ENCODE peak calls at places on chromosome 12, in seven cellular contexts. V, C, O, X, Z, D and L are unnamed samples.

GRCh38 chr12:50745861-50746260 is 18.0 kb upstream of the ATF1 start:
- DNase-seq in V (no peak), C (no peak), O (no peak), X (no peak), Z (no peak), D (no peak), L (no peak)

GRCh38 chr12:116040412-116040811 is 237.1 kb downstream of the MED13L start:
- DNase-seq in V (no peak), C (no peak), O (no peak), X (no peak), Z (no peak), D (no peak), L (no peak)

GRCh38 chr12:47554046-47554653 is 151.7 kb downstream of the RPAP3 start:
- DNase-seq in V (no peak), C (no peak), O (no peak), X (no peak), Z (no peak), D (no peak), L (no peak)

GRCh38 chr12:121214855-121215745 is 5.2 kb downstream of the P2RX4 start:
- DNase-seq in V (peak), C (no peak), O (peak), X (no peak), Z (peak), D (peak), L (peak)

GRCh38 chr12:65741662-65742480 is 82.4 kb upstream of the HMGA2 start:
- DNase-seq in V (peak), C (peak), O (peak), X (no peak), Z (no peak), D (peak), L (no peak)

GRCh38 chr12:25817166-25817565 is 141.3 kb upstream of the RASSF8 start:
- DNase-seq in V (peak), C (no peak), O (peak), X (no peak), Z (no peak), D (no peak), L (no peak)

GRCh38 chr12:65595016-65595560 is 229.2 kb upstream of the HMGA2 start:
- DNase-seq in V (no peak), C (no peak), O (no peak), X (no peak), Z (no peak), D (no peak), L (no peak)

GRCh38 chr12:56188116-56188785 is 1.0 kb downstream of the SMARCC2 start:
- DNase-seq in V (peak), C (no peak), O (no peak), X (no peak), Z (no peak), D (no peak), L (no peak)

GRCh38 chr12:117148642-117149041 is 41.6 kb downstream of the FBXO21 start:
- DNase-seq in V (no peak), C (no peak), O (no peak), X (no peak), Z (no peak), D (no peak), L (no peak)

GRCh38 chr12:51832708-51833107 is 15.8 kb downstream of the FIGNL2 start:
- DNase-seq in V (no peak), C (no peak), O (no peak), X (no peak), Z (no peak), D (no peak), L (no peak)

GRCh38 chr12:122097641-122098364 is 19.2 kb downstream of the MLXIP start:
- DNase-seq in V (peak), C (peak), O (peak), X (peak), Z (no peak), D (peak), L (no peak)

GRCh38 chr12:124916370-124917134 is 2.1 kb upstream of the UBC start:
- DNase-seq in V (peak), C (no peak), O (peak), X (peak), Z (peak), D (no peak), L (peak)
- H3K4me3 ChIP-seq in V (peak), C (no peak), O (peak), X (peak), Z (peak), D (peak), L (peak)

DNA sequence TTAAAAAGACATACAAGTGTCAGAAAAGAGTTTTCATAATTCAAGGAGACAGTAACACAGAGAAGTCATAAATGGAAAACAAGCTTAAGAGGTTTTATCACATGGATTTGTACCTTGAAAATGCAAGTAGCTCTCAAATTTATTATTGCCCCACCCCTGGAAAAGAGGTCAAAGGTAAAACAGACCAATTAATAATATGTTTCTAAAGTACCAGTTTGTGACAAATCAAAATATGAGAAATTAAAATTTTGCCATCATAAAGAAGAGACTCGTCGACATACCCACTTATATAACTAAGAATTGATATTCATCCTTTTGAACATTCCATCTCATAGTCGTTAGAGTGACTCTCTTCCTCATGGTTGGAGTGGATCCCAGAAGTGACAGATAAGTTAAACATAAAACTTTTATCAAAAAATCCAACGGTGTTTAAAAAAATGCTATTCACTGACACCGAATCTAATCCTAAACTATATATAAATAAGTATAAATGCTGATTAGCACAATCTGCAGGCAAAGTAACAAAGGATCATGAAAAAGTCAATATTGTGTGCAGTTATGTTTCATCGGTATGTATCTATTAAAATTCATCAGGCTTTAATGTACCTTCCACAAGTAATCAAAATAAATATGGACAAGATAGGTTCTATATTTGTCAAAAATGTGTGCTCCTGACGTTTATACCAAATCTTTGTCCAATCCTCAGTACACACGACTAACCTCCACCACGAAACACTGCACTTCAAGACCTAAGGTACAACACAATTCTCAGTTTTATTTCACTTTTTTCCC is 2.3 kb downstream of the CORO1C start:
- DNase-seq in V (no peak), C (no peak), O (no peak), X (no peak), Z (no peak), D (no peak), L (no peak)
- H3K4me3 ChIP-seq in V (peak), C (peak), O (peak), X (peak), Z (peak), D (peak), L (peak)

GRCh38 chr12:113347892-113348291 is 10.5 kb upstream of the PLBD2 start:
- DNase-seq in V (no peak), C (no peak), O (no peak), X (no peak), Z (no peak), D (no peak), L (no peak)

GRCh38 chr12:113348849-113349536 is 9.4 kb upstream of the PLBD2 start:
- DNase-seq in V (no peak), C (no peak), O (no peak), X (no peak), Z (no peak), D (no peak), L (no peak)

GRCh38 chr12:113347107-113347506 is 11.3 kb upstream of the PLBD2 start:
- DNase-seq in V (no peak), C (no peak), O (no peak), X (no peak), Z (no peak), D (no peak), L (no peak)

GRCh38 chr12:113346387-113346786 is 11.5 kb upstream of the SLC8B1 start:
- DNase-seq in V (no peak), C (no peak), O (no peak), X (no peak), Z (no peak), D (no peak), L (no peak)

DNA sequence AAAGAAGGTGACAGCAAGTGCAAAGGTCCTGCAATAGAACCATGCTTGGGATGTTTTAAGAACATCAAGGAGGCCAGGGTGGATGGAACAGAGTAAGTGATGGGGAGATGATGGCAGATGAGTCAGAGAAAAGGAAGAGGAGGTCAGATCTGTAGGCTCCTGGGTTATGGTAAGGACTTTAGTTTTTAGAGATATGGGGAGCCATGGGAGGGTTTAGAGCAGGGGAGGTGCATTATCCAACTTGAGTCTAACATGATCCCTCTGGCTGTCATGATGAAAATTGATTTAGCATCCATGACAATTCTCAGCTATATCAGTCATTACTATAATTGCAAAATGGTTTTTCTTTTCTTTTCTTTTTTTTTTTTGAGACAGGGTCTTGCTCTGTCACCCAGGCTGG is 7.3 kb upstream of the PLBD2 start:
- DNase-seq in V (no peak), C (no peak), O (no peak), X (no peak), Z (no peak), D (no peak), L (no peak)
- H3K4me3 ChIP-seq in V (no peak), C (no peak), O (no peak), X (no peak), Z (no peak), D (no peak), L (no peak)

GRCh38 chr12:105233045-105233905 is 2.7 kb downstream of the APPL2 start:
- DNase-seq in V (peak), C (no peak), O (no peak), X (no peak), Z (no peak), D (no peak), L (no peak)

GRCh38 chr12:105235747-105236476 is at the start of gene APPL2:
- DNase-seq in V (peak), C (peak), O (peak), X (peak), Z (no peak), D (peak), L (no peak)

GRCh38 chr12:105235299-105235746 is 651 bp downstream of the APPL2 start:
- DNase-seq in V (no peak), C (no peak), O (peak), X (no peak), Z (no peak), D (peak), L (no peak)

GRCh38 chr12:105231396-105231795 is 4.6 kb downstream of the APPL2 start:
- DNase-seq in V (no peak), C (no peak), O (no peak), X (no peak), Z (no peak), D (no peak), L (no peak)

GRCh38 chr12:105234197-105234596 is 1.8 kb downstream of the APPL2 start:
- DNase-seq in V (no peak), C (no peak), O (no peak), X (no peak), Z (no peak), D (no peak), L (no peak)
- H3K4me3 ChIP-seq in V (peak), C (peak), O (peak), X (peak), Z (peak), D (no peak), L (peak)